ENCODE peak calls at places on chromosomes 7 and 10, in five cellular contexts. I is GM23338, M is adrenal gland, Y is heart left ventricle, C is right lobe of liver. H is an unnamed sample.

GRCh38 chr7:158006841-158007696 is 580.6 kb downstream of the PTPRN2 start:
- DNase-seq in I (no peak), M (no peak), Y (no peak), C (peak; percentile 28), H (no peak)

GRCh38 chr7:106813705-106814305 is 51.3 kb upstream of the PIK3CG start:
- DNase-seq in I (no peak), M (no peak), Y (no peak), C (no peak), H (no peak)

GRCh38 chr7:5622286-5622685 is 159.2 kb downstream of the RNF216 start:
- DNase-seq in I (no peak), M (no peak), Y (no peak), C (no peak), H (no peak)

GRCh38 chr10:13146383-13146782 is 15.0 kb upstream of the MCM10 start:
- DNase-seq in I (no peak), M (no peak), Y (no peak), C (no peak), H (no peak)

GRCh38 chr10:93180402-93181040 is 106.8 kb downstream of the CYP26A1 start:
- DNase-seq in I (no peak), M (peak; percentile 66), Y (peak; percentile 27), C (no peak), H (peak; percentile 31)

GRCh38 chr10:53601260-53601875 is 828.8 kb upstream of the MBL2 start:
- DNase-seq in I (peak; percentile 75), M (no peak), Y (no peak), C (no peak), H (no peak)

GRCh38 chr7:156827587-156828203 is 65.3 kb downstream of the LMBR1 start:
- DNase-seq in I (peak; percentile 56), M (no peak), Y (no peak), C (no peak), H (no peak)

GRCh38 chr10:73874267-73875138 is at the start of gene CAMK2G:
- DNase-seq in I (peak; percentile 86), M (peak; percentile 88), Y (peak; percentile 87), C (peak; percentile 91), H (peak; percentile 90)

GRCh38 chr7:45054442-45054841 is 34.3 kb downstream of the NACAD start:
- DNase-seq in I (no peak), M (no peak), Y (no peak), C (no peak), H (no peak)

GRCh38 chr10:20768849-20769248 is 128.3 kb downstream of the NEBL start:
- DNase-seq in I (peak; percentile 38), M (no peak), Y (no peak), C (no peak), H (no peak)

GRCh38 chr7:136142583-136142982 is 165.4 kb upstream of the MTPN start:
- DNase-seq in I (no peak), M (no peak), Y (no peak), C (no peak), H (no peak)

GRCh38 chr10:15237351-15237750 is 68.9 kb upstream of the NMT2 start:
- DNase-seq in I (peak; percentile 49), M (peak; percentile 46), Y (no peak), C (no peak), H (no peak)

GRCh38 chr7:98283127-98283886 is 1.8 kb downstream of the BRI3 start:
- DNase-seq in I (no peak), M (peak; percentile 72), Y (peak; percentile 53), C (peak; percentile 74), H (peak; percentile 74)

GRCh38 chr10:104036518-104037260 is 49.0 kb downstream of the COL17A1 start:
- DNase-seq in I (no peak), M (peak; percentile 39), Y (no peak), C (no peak), H (no peak)

GRCh38 chr10:128722947-128723346 is 596.7 kb upstream of the MKI67 start:
- DNase-seq in I (no peak), M (no peak), Y (no peak), C (no peak), H (no peak)

GRCh38 chr7:49346200-49346899 is 422.0 kb downstream of the CDC14C start:
- DNase-seq in I (no peak), M (no peak), Y (no peak), C (no peak), H (no peak)

GRCh38 chr7:100119701-100120517 is 475 bp downstream of the CNPY4 start:
- DNase-seq in I (peak; percentile 81), M (peak; percentile 82), Y (peak; percentile 71), C (peak; percentile 67), H (peak; percentile 62)

GRCh38 chr10:131580674-131581073 is 269.2 kb upstream of the TCERG1L start:
- DNase-seq in I (no peak), M (no peak), Y (no peak), C (no peak), H (no peak)

GRCh38 chr10:115441907-115442520 is 348.8 kb downstream of the ATRNL1 start:
- DNase-seq in I (no peak), M (no peak), Y (no peak), C (no peak), H (no peak)

GRCh38 chr7:4470246-4470645 is 211.8 kb upstream of the FOXK1 start:
- DNase-seq in I (peak; percentile 63), M (no peak), Y (no peak), C (no peak), H (no peak)

GRCh38 chr10:48594799-48595198 is 10.1 kb downstream of the ARHGAP22 start:
- DNase-seq in I (no peak), M (no peak), Y (no peak), C (no peak), H (no peak)

GRCh38 chr7:45578022-45578421 is 3.9 kb downstream of the ADCY1 start:
- DNase-seq in I (no peak), M (no peak), Y (no peak), C (no peak), H (no peak)

GRCh38 chr7:105935250-105935649 is 27.8 kb upstream of the CDHR3 start:
- DNase-seq in I (no peak), M (no peak), Y (no peak), C (no peak), H (no peak)

GRCh38 chr10:98262571-98262970 is 5.4 kb downstream of the LOXL4 start:
- DNase-seq in I (peak; percentile 75), M (peak; percentile 88), Y (peak; percentile 61), C (peak; percentile 86), H (no peak)

GRCh38 chr7:157046681-157047080 is 36.2 kb upstream of the MNX1 start:
- DNase-seq in I (no peak), M (peak; percentile 2), Y (no peak), C (no peak), H (no peak)

GRCh38 chr7:42214063-42214679 is 22.8 kb downstream of the GLI3 start:
- DNase-seq in I (peak; percentile 35), M (no peak), Y (no peak), C (no peak), H (no peak)

GRCh38 chr7:148385009-148385682 is 205.4 kb upstream of the C7orf33 start:
- DNase-seq in I (peak; percentile 8), M (no peak), Y (no peak), C (no peak), H (no peak)

GRCh38 chr10:129627442-129627841 is 160.4 kb downstream of the MGMT start:
- DNase-seq in I (no peak), M (no peak), Y (no peak), C (no peak), H (no peak)

GRCh38 chr10:85008493-85009181 is 680.2 kb downstream of the CCSER2 start:
- DNase-seq in I (no peak), M (no peak), Y (no peak), C (no peak), H (no peak)

GRCh38 chr10:77156406-77156879 is 481.2 kb downstream of the KCNMA1 start:
- DNase-seq in I (no peak), M (no peak), Y (no peak), C (no peak), H (no peak)

GRCh38 chr7:23343102-23343501 is 44.0 kb downstream of the MALSU1 start:
- DNase-seq in I (no peak), M (no peak), Y (no peak), C (no peak), H (no peak)

GRCh38 chr7:23341846-23342598 is 42.9 kb downstream of the MALSU1 start:
- DNase-seq in I (no peak), M (no peak), Y (no peak), C (no peak), H (no peak)

GRCh38 chr7:23347007-23347681 is 48.0 kb downstream of the MALSU1 start:
- DNase-seq in I (no peak), M (no peak), Y (no peak), C (no peak), H (no peak)

GRCh38 chr7:23346316-23346715 is 47.2 kb downstream of the MALSU1 start:
- DNase-seq in I (no peak), M (no peak), Y (no peak), C (no peak), H (no peak)

GRCh38 chr7:23343806-23344500 is 44.8 kb downstream of the MALSU1 start:
- DNase-seq in I (no peak), M (no peak), Y (no peak), C (no peak), H (no peak)
- H3K36me3 ChIP-seq in I (peaks cover 78% of the 10 kb centered on the region), M (no peaks in the 10 kb centered on the region), Y (no peaks in the 10 kb centered on the region), C (no peaks in the 10 kb centered on the region), H (no peaks in the 10 kb centered on the region)

GRCh38 chr7:23415198-23415597 is 55.1 kb downstream of the IGF2BP3 start:
- DNase-seq in I (no peak), M (no peak), Y (no peak), C (no peak), H (no peak)
- H3K36me3 ChIP-seq in I (peaks cover 16% of the 10 kb centered on the region), M (no peaks in the 10 kb centered on the region), Y (no peaks in the 10 kb centered on the region), C (no peaks in the 10 kb centered on the region), H (no peaks in the 10 kb centered on the region)

GRCh38 chr7:109111086-109111485 is 541.4 kb downstream of the DNAJB9 start:
- DNase-seq in I (no peak), M (no peak), Y (no peak), C (peak; percentile 54), H (no peak)

GRCh38 chr7:109109558-109109957 is 539.9 kb downstream of the DNAJB9 start:
- DNase-seq in I (no peak), M (no peak), Y (no peak), C (no peak), H (no peak)
- H3K36me3 ChIP-seq in I (no peaks in the 10 kb centered on the region), M (no peaks in the 10 kb centered on the region), Y (no peaks in the 10 kb centered on the region), C (no peaks in the 10 kb centered on the region), H (no peaks in the 10 kb centered on the region)

GRCh38 chr7:92044148-92044547 is 90.1 kb downstream of the CYP51A1 start:
- DNase-seq in I (no peak), M (no peak), Y (no peak), C (no peak), H (no peak)

GRCh38 chr7:92044940-92045339 is 89.3 kb downstream of the CYP51A1 start:
- DNase-seq in I (no peak), M (no peak), Y (no peak), C (no peak), H (no peak)

GRCh38 chr7:92042056-92042737 is 92.1 kb downstream of the CYP51A1 start:
- DNase-seq in I (no peak), M (no peak), Y (no peak), C (peak; percentile 67), H (peak; percentile 36)

GRCh38 chr7:92043637-92044036 is 90.6 kb downstream of the CYP51A1 start:
- DNase-seq in I (no peak), M (no peak), Y (no peak), C (no peak), H (no peak)

GRCh38 chr7:92043098-92043497 is 91.2 kb downstream of the CYP51A1 start:
- DNase-seq in I (no peak), M (no peak), Y (no peak), C (no peak), H (no peak)
- H3K36me3 ChIP-seq in I (peaks cover 3% of the 10 kb centered on the region), M (peaks cover 30% of the 10 kb centered on the region), Y (no peaks in the 10 kb centered on the region), C (no peaks in the 10 kb centered on the region), H (no peaks in the 10 kb centered on the region)